ENCODE peak calls at places on chromosomes 4 and X, in eight cellular contexts. H, X, W, G, Q, A, N and L are unnamed samples.

GRCh38 chr4:71777891-71778290 is 6.0 kb downstream of the GC start:
- DNase-seq in Q (no peak), A (no peak), N (no peak), X (no peak), W (no peak), H (no peak), G (no peak), L (no peak)

GRCh38 chr4:79141530-79141929 is 184.3 kb downstream of the NAA11 start:
- DNase-seq in G (no peak), A (no peak), N (no peak), W (no peak), Q (peak), H (no peak), X (no peak), L (no peak)

GRCh38 chrX:72392816-72393800 is 87.4 kb upstream of the CITED1 start:
- DNase-seq in N (no peak), W (no peak), X (no peak), Q (no peak), A (no peak), H (no peak), G (no peak), L (no peak)

GRCh38 chr4:85051526-85051925 is 85.0 kb upstream of the WDFY3 start:
- DNase-seq in Q (no peak), G (no peak), W (no peak), H (no peak), X (no peak), A (no peak), N (no peak), L (no peak)

GRCh38 chrX:44462851-44463250 is 79.8 kb downstream of the FUNDC1 start:
- DNase-seq in W (no peak), G (no peak), H (no peak), X (no peak), Q (no peak), A (no peak), N (no peak), L (peak)

GRCh38 chr4:8740666-8741395 is 130.8 kb downstream of the HMX1 start:
- DNase-seq in H (no peak), Q (peak), X (no peak), W (no peak), N (no peak), A (no peak), G (no peak), L (no peak)

GRCh38 chr4:163175971-163176958 is 9.6 kb upstream of the NAF1 start:
- DNase-seq in X (no peak), W (no peak), A (no peak), Q (no peak), G (no peak), H (no peak), N (no peak), L (no peak)

GRCh38 chr4:139890810-139891209 is 225.2 kb downstream of the MGST2 start:
- DNase-seq in W (no peak), N (no peak), Q (no peak), H (no peak), X (no peak), G (no peak), A (no peak), L (no peak)

GRCh38 chrX:12771445-12772069 is 19.7 kb upstream of the PRPS2 start:
- DNase-seq in W (no peak), G (peak), A (peak), N (no peak), H (peak), X (no peak), Q (peak), L (peak)

GRCh38 chrX:55695227-55696018 is 22.1 kb upstream of the RRAGB start:
- DNase-seq in G (no peak), A (no peak), W (no peak), H (no peak), X (no peak), Q (no peak), N (no peak), L (no peak)

GRCh38 chrX:25968920-25969319 is 169.2 kb upstream of the MAGEB18 start:
- DNase-seq in Q (peak), W (no peak), H (no peak), A (no peak), G (no peak), N (no peak), X (peak), L (no peak)

GRCh38 chrX:29478336-29479069 is 736.9 kb upstream of the MAGEB2 start:
- DNase-seq in Q (peak), G (no peak), W (no peak), X (peak), A (no peak), N (no peak), H (no peak), L (no peak)

GRCh38 chrX:101368800-101369199 is 17.2 kb downstream of the BTK start:
- DNase-seq in A (no peak), G (no peak), Q (no peak), H (no peak), W (no peak), X (no peak), N (no peak), L (no peak)

GRCh38 chr4:39614487-39615162 is 24.0 kb downstream of the SMIM14 start:
- DNase-seq in N (no peak), A (no peak), Q (no peak), X (no peak), W (peak), H (no peak), G (no peak), L (no peak)

GRCh38 chrX:130395341-130395740 is 6.4 kb upstream of the RBMX2 start:
- DNase-seq in G (no peak), X (no peak), Q (no peak), N (no peak), A (no peak), W (no peak), H (no peak), L (no peak)

GRCh38 chrX:139058831-139059495 is 347.4 kb upstream of the FGF13 start:
- DNase-seq in G (no peak), X (no peak), N (no peak), A (no peak), W (peak), Q (no peak), H (no peak), L (no peak)

GRCh38 chrX:50067435-50068292 is 133.1 kb downstream of the AKAP4 start:
- DNase-seq in X (peak), G (no peak), H (no peak), A (no peak), W (no peak), Q (peak), N (peak), L (peak)

GRCh38 chr4:105661028-105661427 is 47.5 kb downstream of the INTS12 start:
- DNase-seq in G (no peak), Q (no peak), W (no peak), N (no peak), X (no peak), H (no peak), A (no peak), L (no peak)

GRCh38 chrX:39661508-39661907 is 436.2 kb downstream of the BCOR start:
- DNase-seq in G (no peak), X (no peak), Q (no peak), W (no peak), H (no peak), N (no peak), A (no peak), L (no peak)

GRCh38 chr4:184247421-184247820 is 29.7 kb upstream of the ENPP6 start:
- DNase-seq in G (no peak), N (no peak), H (no peak), W (no peak), X (no peak), Q (no peak), A (no peak), L (no peak)

GRCh38 chr4:19700951-19701350 is 550.8 kb upstream of the SLIT2 start:
- DNase-seq in X (no peak), N (no peak), A (no peak), Q (no peak), H (no peak), W (peak), G (no peak), L (no peak)

GRCh38 chr4:88807499-88807898 is 109.9 kb upstream of the NAP1L5 start:
- DNase-seq in A (no peak), H (no peak), N (no peak), Q (no peak), W (peak), G (no peak), X (no peak), L (no peak)

GRCh38 chrX:118726887-118727685 is at the start of gene IL13RA1:
- DNase-seq in X (peak), Q (peak), H (peak), G (no peak), W (peak), A (no peak), N (peak), L (peak)

GRCh38 chr4:108303488-108304177 is 134.9 kb upstream of the LEF1 start:
- DNase-seq in Q (no peak), G (no peak), N (no peak), A (no peak), H (no peak), W (no peak), X (no peak), L (no peak)

GRCh38 chr4:131046821-131047220 is 1950.9 kb downstream of the C4orf33 start:
- DNase-seq in G (no peak), N (no peak), H (no peak), W (no peak), A (no peak), Q (no peak), X (no peak), L (no peak)

GRCh38 chr4:8391972-8392371 is 48.6 kb downstream of the ACOX3 start:
- DNase-seq in Q (no peak), H (no peak), N (peak), A (no peak), W (no peak), G (no peak), X (no peak), L (peak)

GRCh38 chr4:53019485-53020382 is 157.6 kb downstream of the RASL11B start:
- DNase-seq in G (no peak), N (no peak), W (peak), X (no peak), A (no peak), H (no peak), Q (no peak), L (no peak)

GRCh38 chr4:21593268-21594002 is 355.1 kb downstream of the KCNIP4 start:
- DNase-seq in X (no peak), Q (no peak), W (no peak), A (no peak), N (no peak), G (no peak), H (no peak), L (no peak)

GRCh38 chr4:101200561-101200960 is 146.8 kb downstream of the PPP3CA start:
- DNase-seq in G (no peak), N (no peak), X (no peak), H (no peak), Q (no peak), A (no peak), W (peak), L (no peak)